ENCODE peak calls at places on chromosomes 4 and X, in ten cellular contexts. A, U, I, S, T, C, K, Y, X and G are unnamed samples.
A peak's percentile ranks its signal among the peaks of the same experiment; 100 is the strongest.

GRCh38 chr4:135277116-135277979 is 1075.8 kb upstream of the PABPC4L start:
- DNase-seq in T (peak; percentile 6), K (no peak), X (peak; percentile 72), A (peak; percentile 60), U (no peak), Y (no peak), S (no peak), I (peak; percentile 35), C (no peak), G (peak; percentile 14)

GRCh38 chr4:156109943-156110925 is 156.6 kb upstream of the CTSO start:
- DNase-seq in A (no peak), Y (peak; percentile 26), T (peak; percentile 6), C (no peak), U (peak; percentile 10), X (peak; percentile 38), S (no peak), I (no peak), K (no peak), G (peak; percentile 78)

GRCh38 chrX:41084044-41084359 is 1.2 kb upstream of the USP9X start:
- DNase-seq in Y (no peak), S (no peak), I (no peak), X (no peak), C (no peak), U (no peak), A (no peak), T (no peak), K (no peak), G (no peak)

GRCh38 chr4:87423313-87424031 is 1.1 kb downstream of the NUDT9 start:
- DNase-seq in I (no peak), U (peak; percentile 50), Y (peak; percentile 18), X (peak; percentile 18), C (peak; percentile 24), T (no peak), A (peak; percentile 21), K (no peak), S (no peak), G (peak; percentile 35)

GRCh38 chr4:44961001-44961755 is 234.8 kb upstream of the GNPDA2 start:
- DNase-seq in K (no peak), U (no peak), Y (no peak), S (no peak), C (no peak), A (no peak), T (no peak), I (no peak), X (no peak), G (no peak)

GRCh38 chr4:123833156-123833555 is 436.6 kb downstream of the SPRY1 start:
- DNase-seq in T (no peak), X (peak; percentile 72), Y (no peak), C (no peak), K (no peak), S (no peak), A (no peak), U (no peak), I (no peak), G (no peak)

GRCh38 chrX:57573754-57574153 is 18.1 kb upstream of the ZXDB start:
- DNase-seq in S (no peak), I (no peak), A (peak; percentile 21), C (peak; percentile 15), X (peak; percentile 10), K (no peak), U (peak; percentile 36), T (no peak), Y (no peak), G (peak; percentile 12)

GRCh38 chrX:131752493-131753198 is 208.8 kb downstream of the OR13H1 start:
- DNase-seq in Y (no peak), T (no peak), S (no peak), I (peak; percentile 61), K (no peak), A (peak; percentile 89), C (no peak), U (no peak), X (no peak), G (peak; percentile 70)

GRCh38 chr4:143473334-143474126 is 40.0 kb upstream of the SMARCA5 start:
- DNase-seq in T (no peak), K (no peak), U (peak; percentile 49), X (no peak), Y (no peak), I (no peak), A (peak; percentile 32), S (no peak), C (no peak), G (no peak)

GRCh38 chr4:8213121-8213520 is 14.0 kb downstream of the SH3TC1 start:
- DNase-seq in C (no peak), A (no peak), Y (no peak), T (no peak), S (no peak), X (no peak), U (no peak), I (no peak), K (no peak), G (no peak)

GRCh38 chrX:48972214-48973164 is 845 bp upstream of the KCND1 start:
- DNase-seq in I (peak; percentile 18), Y (no peak), U (peak; percentile 58), C (peak; percentile 35), A (peak; percentile 58), S (peak; percentile 41), X (peak; percentile 63), K (peak; percentile 30), T (peak; percentile 51), G (peak; percentile 54)

GRCh38 chr4:80142396-80143304 is 54.7 kb upstream of the PRDM8 start:
- DNase-seq in C (no peak), I (no peak), K (no peak), X (peak; percentile 13), S (no peak), U (no peak), A (peak; percentile 47), Y (peak; percentile 55), T (no peak), G (no peak)

GRCh38 chr4:2837904-2838496 is 5.6 kb upstream of the ADD1 start:
- DNase-seq in X (peak; percentile 43), S (peak; percentile 68), Y (peak; percentile 66), K (no peak), I (peak; percentile 40), U (peak; percentile 77), T (peak; percentile 68), C (peak; percentile 78), A (peak; percentile 44), G (no peak)

GRCh38 chr4:188941524-188942109 is 802.4 kb downstream of the TRIML1 start:
- DNase-seq in T (peak; percentile 74), K (no peak), I (peak; percentile 99), Y (no peak), S (no peak), A (peak; percentile 97), C (no peak), U (no peak), X (peak; percentile 88), G (no peak)

GRCh38 chr4:24395937-24396336 is 188.4 kb downstream of the DHX15 start:
- DNase-seq in C (no peak), A (no peak), U (no peak), K (no peak), I (no peak), T (no peak), S (no peak), X (no peak), Y (no peak), G (no peak)

GRCh38 chr4:166198921-166199320 is 325.9 kb downstream of the TLL1 start:
- DNase-seq in I (no peak), A (no peak), K (no peak), S (no peak), Y (no peak), U (no peak), T (no peak), X (no peak), C (no peak), G (no peak)

GRCh38 chr4:931194-931959 is 739 bp downstream of the GAK start:
- DNase-seq in U (peak; percentile 33), S (peak; percentile 45), C (no peak), T (peak; percentile 85), A (peak; percentile 59), Y (no peak), X (peak; percentile 53), I (peak; percentile 49), K (no peak), G (no peak)

GRCh38 chrX:19972984-19973383 is 17.9 kb downstream of the BCLAF3 start:
- DNase-seq in X (no peak), I (no peak), S (no peak), U (no peak), A (no peak), Y (no peak), K (no peak), T (no peak), C (no peak), G (no peak)

GRCh38 chr4:168634276-168634802 is 137.5 kb downstream of the PALLD start:
- DNase-seq in X (peak; percentile 100), K (no peak), S (no peak), A (peak; percentile 94), Y (peak; percentile 7), T (peak; percentile 82), U (no peak), C (no peak), I (peak; percentile 83), G (no peak)

GRCh38 chrX:150405576-150405975 is 42.5 kb downstream of the MAMLD1 start:
- DNase-seq in I (no peak), K (no peak), C (no peak), U (peak; percentile 6), Y (no peak), A (no peak), T (no peak), X (no peak), S (no peak), G (no peak)

GRCh38 chrX:106952988-106953387 is 32.8 kb downstream of the CLDN2 start:
- DNase-seq in X (peak; percentile 6), Y (no peak), S (no peak), U (peak; percentile 9), I (no peak), K (no peak), C (peak; percentile 1), A (peak; percentile 25), T (no peak), G (peak; percentile 1)

GRCh38 chrX:30798810-30799209 is 90.2 kb downstream of the TAB3 start:
- DNase-seq in X (no peak), I (no peak), S (no peak), T (no peak), C (no peak), A (no peak), U (no peak), Y (no peak), K (no peak), G (no peak)

GRCh38 chr4:33837043-33837442 is 2407.3 kb downstream of the ARAP2 start:
- DNase-seq in K (no peak), X (peak; percentile 91), U (no peak), S (no peak), I (peak; percentile 17), C (no peak), Y (no peak), A (peak; percentile 76), T (peak; percentile 2), G (no peak)

GRCh38 chr4:5810770-5811430 is 82.0 kb downstream of the CRMP1 start:
- DNase-seq in T (no peak), A (no peak), Y (no peak), U (no peak), I (no peak), S (no peak), K (no peak), X (no peak), C (no peak), G (no peak)

GRCh38 chr4:27807207-27807606 is 946.6 kb downstream of the STIM2 start:
- DNase-seq in C (no peak), U (no peak), T (no peak), A (peak; percentile 8), I (no peak), X (peak; percentile 25), K (no peak), Y (no peak), S (no peak), G (no peak)

GRCh38 chrX:42804524-42804923 is 26.6 kb upstream of the PPP1R2C start:
- DNase-seq in K (no peak), A (no peak), U (no peak), X (no peak), T (no peak), S (no peak), C (no peak), I (no peak), Y (no peak), G (no peak)